ENCODE peak calls at places on chromosomes 6 and 20, in seven cellular contexts. O is hypothalamus; V is activated T-cell treated with anti-CD3 and anti-CD28 coated beads, Interleukin-2, amount 50 U/mL, for 72 hours; K is NAMALWA; L is nucleus accumbens; N is lower leg skin; I is HEK293T. T is an unnamed sample.

GRCh38 chr20:34479627-34480026 is 36.6 kb upstream of the DYNLRB1 start:
- DNase-seq in O (no peak), V (no peak), K (no peak), L (no peak), N (no peak), I (no peak), T (no peak)

GRCh38 chr20:54475334-54476287 is at the start of gene DOK5:
- DNase-seq in O (peak), V (no peak), K (no peak), L (peak), N (no peak), I (peak), T (no peak)

GRCh38 chr20:62761759-62762131 is 34.5 kb upstream of the MRGBP start:
- DNase-seq in O (no peak), V (no peak), K (no peak), L (no peak), N (no peak), I (no peak), T (no peak)

GRCh38 chr6:16804007-16804303 is 42.7 kb upstream of the ATXN1 start:
- DNase-seq in O (peak), V (no peak), K (no peak), L (no peak), N (no peak), I (no peak), T (no peak)

GRCh38 chr6:106702451-106703110 is 73.2 kb downstream of the QRSL1 start:
- DNase-seq in O (no peak), V (no peak), K (peak), L (no peak), N (no peak), I (no peak), T (no peak)

GRCh38 chr20:9935285-9935684 is 96.4 kb upstream of the PAK5 start:
- DNase-seq in O (no peak), V (no peak), K (no peak), L (no peak), N (no peak), I (no peak), T (no peak)

GRCh38 chr6:154583546-154584188 is 73.2 kb upstream of the CNKSR3 start:
- DNase-seq in O (no peak), V (no peak), K (no peak), L (no peak), N (no peak), I (no peak), T (no peak)

GRCh38 chr20:31985152-31985551 is 17.2 kb downstream of the XKR7 start:
- DNase-seq in O (no peak), V (no peak), K (no peak), L (no peak), N (no peak), I (no peak), T (no peak)

GRCh38 chr20:23515250-23515939 is 24.5 kb downstream of the CST8 start:
- DNase-seq in O (no peak), V (no peak), K (no peak), L (no peak), N (no peak), I (no peak), T (no peak)

GRCh38 chr6:19723533-19723932 is 113.6 kb upstream of the ID4 start:
- DNase-seq in O (no peak), V (no peak), K (no peak), L (no peak), N (no peak), I (no peak), T (no peak)

GRCh38 chr6:53811082-53811481 is 16.3 kb downstream of the LRRC1 start:
- DNase-seq in O (no peak), V (no peak), K (no peak), L (no peak), N (no peak), I (no peak), T (no peak)

GRCh38 chr6:22613695-22614094 is 44.3 kb downstream of the HDGFL1 start:
- DNase-seq in O (no peak), V (no peak), K (no peak), L (no peak), N (no peak), I (no peak), T (no peak)

GRCh38 chr6:128710305-128710704 is 172.6 kb upstream of the LAMA2 start:
- DNase-seq in O (no peak), V (no peak), K (no peak), L (no peak), N (no peak), I (no peak), T (no peak)

GRCh38 chr20:53677447-53678314 is 84.0 kb upstream of the ZNF217 start:
- DNase-seq in O (peak), V (no peak), K (no peak), L (peak), N (peak), I (peak), T (peak)

GRCh38 chr6:149864578-149865535 is 698 bp upstream of the LRP11 start:
- DNase-seq in O (peak), V (peak), K (peak), L (peak), N (no peak), I (peak), T (peak)

GRCh38 chr20:32474009-32474716 is 111.0 kb downstream of the NOL4L start:
- DNase-seq in O (no peak), V (no peak), K (no peak), L (no peak), N (no peak), I (no peak), T (no peak)

GRCh38 chr6:123415844-123416468 is 220.8 kb downstream of the TRDN start:
- DNase-seq in O (peak), V (peak), K (peak), L (peak), N (no peak), I (peak), T (peak)

GRCh38 chr6:170200458-170200891 is 90.4 kb downstream of the DLL1 start:
- DNase-seq in O (no peak), V (no peak), K (no peak), L (no peak), N (no peak), I (no peak), T (peak)